ENCODE peak calls at places on chromosomes 5 and 9, in nine cellular contexts. Y is PC-9, A is body of pancreas, W is HCT116, N is fibroblast of lung, F is HepG2, X is IMR-90, U is upper lobe of right lung, H is uterus. C is an unnamed sample. For H3K4me1 and H3K9me3, the result is how much of the 10 kb centered on the place peaks cover.

GRCh38 chr9:76873056-76873792 is 32.7 kb downstream of the PRUNE2 start:
- DNase-seq in H (no peak), F (no peak), A (no peak), N (no peak), U (no peak), W (no peak), X (no peak), Y (no peak), C (no peak)

GRCh38 chr5:95858023-95858461 is 35.5 kb upstream of the GLRX start:
- DNase-seq in A (peak), H (peak), X (peak), Y (no peak), W (no peak), U (peak), N (peak), F (peak), C (no peak)

GRCh38 chr9:84317563-84317962 is 23.0 kb downstream of the SLC28A3 start:
- DNase-seq in U (no peak), X (no peak), Y (no peak), A (no peak), W (peak), F (no peak), N (no peak), H (no peak), C (no peak)

GRCh38 chr9:113593682-113594281 is 130.3 kb downstream of the RGS3 start:
- DNase-seq in A (peak), F (peak), Y (no peak), U (peak), N (peak), W (peak), X (peak), H (peak), C (no peak)

GRCh38 chr5:127673401-127673800 is 24.5 kb downstream of the CTXN3 start:
- DNase-seq in H (no peak), W (no peak), X (peak), U (no peak), A (no peak), N (no peak), F (no peak), Y (no peak), C (no peak)

GRCh38 chr9:116647515-116647809 is 39.6 kb upstream of the TRIM32 start:
- DNase-seq in N (no peak), H (no peak), A (peak), W (no peak), F (no peak), X (no peak), U (no peak), Y (no peak), C (no peak)

GRCh38 chr5:159567461-159567860 is 237.2 kb upstream of the IL12B start:
- DNase-seq in A (no peak), Y (no peak), F (no peak), N (no peak), X (no peak), H (no peak), U (no peak), W (no peak), C (no peak)

GRCh38 chr5:108278285-108279240 is 103.3 kb downstream of the FBXL17 start:
- DNase-seq in H (no peak), W (no peak), U (no peak), Y (no peak), A (no peak), N (no peak), F (no peak), X (no peak), C (no peak)

GRCh38 chr5:18653216-18653752 is 1019.0 kb downstream of the TAF11L14 start:
- DNase-seq in H (no peak), N (no peak), W (no peak), U (no peak), X (no peak), Y (no peak), A (no peak), F (no peak), C (no peak)

GRCh38 chr5:132425975-132426524 is 56.5 kb downstream of the SLC22A5 start:
- DNase-seq in F (no peak), U (no peak), X (no peak), W (no peak), A (no peak), H (no peak), N (no peak), Y (no peak), C (no peak)

GRCh38 chr5:174972291-174972690 is 247.9 kb downstream of the MSX2 start:
- DNase-seq in N (no peak), U (no peak), A (peak), Y (peak), W (no peak), F (no peak), H (no peak), X (no peak), C (peak)

GRCh38 chr9:115444941-115445340 is 327.0 kb upstream of the TNC start:
- DNase-seq in U (no peak), W (no peak), F (no peak), Y (no peak), H (no peak), N (peak), A (no peak), X (no peak), C (no peak)

GRCh38 chr5:40046792-40047191 is 622.0 kb upstream of the DAB2 start:
- DNase-seq in U (no peak), Y (no peak), X (peak), A (no peak), F (no peak), H (no peak), W (no peak), N (peak), C (no peak)

GRCh38 chr5:98775246-98775961 is 1.9 kb downstream of the RGMB start:
- DNase-seq in X (no peak), F (no peak), N (no peak), A (no peak), Y (no peak), H (no peak), W (no peak), U (no peak), C (peak)

GRCh38 chr9:5563417-5563815 is 53.1 kb downstream of the PDCD1LG2 start:
- DNase-seq in U (no peak), N (peak), A (no peak), F (no peak), Y (no peak), X (no peak), H (no peak), W (no peak), C (no peak)

GRCh38 chr9:5562806-5563416 is 52.6 kb downstream of the PDCD1LG2 start:
- DNase-seq in H (no peak), X (no peak), N (peak), U (no peak), A (no peak), F (no peak), Y (no peak), W (no peak), C (no peak)

GRCh38 chr9:5561828-5562488 is 51.6 kb downstream of the PDCD1LG2 start:
- DNase-seq in A (no peak), X (no peak), U (no peak), W (no peak), N (no peak), Y (no peak), H (no peak), F (no peak), C (no peak)

GRCh38 chr9:5566054-5566618 is 55.8 kb downstream of the PDCD1LG2 start:
- DNase-seq in N (no peak), X (no peak), H (no peak), Y (no peak), A (no peak), F (no peak), W (no peak), U (no peak), C (no peak)

GRCh38 chr9:5563886-5564285 is 53.6 kb downstream of the PDCD1LG2 start:
- DNase-seq in F (no peak), N (peak), H (no peak), U (no peak), Y (no peak), W (no peak), X (peak), A (no peak), C (no peak)
- H3K4me1 ChIP-seq in F (under half), N (under half), H (under half), U (under half), Y (under half), W (under half), X (under half), A (under half), C (under half)

DNA sequence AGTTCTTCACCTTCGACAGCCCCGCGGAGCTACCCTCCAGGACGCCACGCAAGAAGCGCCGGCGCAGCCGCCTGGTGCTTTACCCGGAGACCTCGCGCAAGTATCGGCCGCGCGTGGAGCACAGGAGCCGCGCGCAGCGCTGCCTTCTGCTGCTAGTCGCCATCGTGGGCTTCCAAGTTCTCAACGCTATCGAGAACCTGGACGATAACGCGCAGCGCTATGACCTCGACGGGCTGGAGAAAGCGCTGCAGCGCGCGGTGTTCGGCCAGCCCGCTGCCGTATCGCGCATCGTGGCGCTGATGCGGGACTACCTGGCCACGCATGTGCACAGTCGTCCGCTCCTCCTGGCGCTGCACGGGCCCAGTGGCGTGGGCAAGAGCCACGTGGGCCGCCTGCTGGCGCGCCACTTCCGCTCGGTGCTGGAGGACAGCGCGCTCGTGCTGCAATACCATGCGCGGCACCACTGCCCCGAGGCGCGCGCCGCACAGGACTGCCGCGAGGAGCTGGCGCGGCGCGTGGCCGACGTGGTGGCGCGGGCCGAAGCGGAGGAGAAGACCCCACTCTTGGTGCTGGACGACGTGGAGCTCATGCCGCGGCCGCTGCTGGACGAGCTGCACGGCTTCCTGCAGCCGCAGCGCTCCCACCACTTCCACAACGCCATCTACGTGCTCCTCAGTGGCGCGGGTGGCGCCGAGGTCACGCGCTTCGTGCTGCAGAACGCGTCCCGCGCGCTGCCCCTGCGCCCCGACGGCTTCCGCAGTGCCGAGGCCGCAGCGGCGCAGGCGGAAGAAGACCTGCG is 1.6 kb downstream of the TOR4A start:
- DNase-seq in H (no peak), Y (no peak), W (no peak), U (peak), A (no peak), N (no peak), F (no peak), X (no peak), C (no peak)
- H3K4me3 ChIP-seq in H (no peak), Y (peak), W (no peak), U (peak), A (no peak), N (peak), F (no peak), X (peak), C (peak)

DNA sequence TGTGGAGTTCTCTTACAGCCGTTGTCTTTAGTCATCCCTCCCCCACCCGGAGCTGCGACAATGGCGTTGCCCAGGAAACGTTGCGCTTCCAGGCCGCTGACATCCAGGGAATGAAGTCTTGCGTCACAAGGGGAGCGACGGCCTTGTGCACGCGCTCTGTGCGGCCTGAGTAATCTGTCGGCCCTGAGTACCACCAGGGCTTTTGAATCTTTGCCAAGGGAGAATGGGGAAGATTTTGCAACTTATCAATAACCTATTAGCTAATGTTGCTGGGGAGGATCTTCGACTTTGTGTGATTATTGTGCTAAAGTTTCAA is at the start of gene SOX30:
- DNase-seq in Y (no peak), H (no peak), X (no peak), F (peak), A (no peak), N (no peak), W (no peak), U (no peak), C (no peak)
- H3K9me3 ChIP-seq in Y (under half), H (under half), X (under half), F (under half), A (under half), N (under half), W (under half), U (under half), C (under half)

DNA sequence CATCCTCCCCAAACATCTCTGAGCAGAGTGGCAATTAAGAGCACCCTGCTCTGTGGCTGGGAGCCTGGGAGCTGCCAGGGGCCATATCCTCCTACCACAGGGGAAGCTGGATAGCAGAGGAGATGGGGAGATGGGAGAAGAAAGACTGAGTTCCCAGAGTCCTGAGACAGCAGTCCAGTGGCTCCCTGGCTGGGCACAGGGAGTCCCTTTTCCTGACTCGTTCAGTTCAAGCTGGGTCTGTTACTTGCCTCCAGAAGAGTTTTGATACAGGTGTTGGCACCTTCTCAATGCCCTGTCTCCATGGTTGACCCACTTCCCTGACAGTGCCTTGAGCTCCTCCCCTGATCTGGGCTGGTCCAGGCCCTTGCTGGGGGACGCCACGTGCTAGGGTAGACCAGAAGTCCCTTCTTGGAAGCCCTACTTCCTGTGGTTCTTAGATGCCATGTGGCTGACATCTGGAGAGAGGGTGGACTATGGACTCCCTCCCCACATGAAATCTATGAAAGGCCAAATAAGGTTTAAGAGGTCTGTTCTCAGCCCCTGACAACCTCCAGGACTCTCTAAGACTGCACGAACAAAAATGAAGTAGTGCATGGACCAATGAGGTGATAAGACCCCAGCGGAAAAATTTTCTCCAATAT is 166.2 kb downstream of the AUH start:
- DNase-seq in H (no peak), N (no peak), U (no peak), Y (no peak), F (peak), A (no peak), W (no peak), X (no peak), C (peak)
- H3K4me1 ChIP-seq in H (under half), N (under half), U (half or more), Y (half or more), F (half or more), A (half or more), W (half or more), X (under half), C (under half)

GRCh38 chr9:33448159-33448511 is 742 bp upstream of the AQP3 start:
- DNase-seq in H (no peak), Y (no peak), N (no peak), A (peak), X (no peak), U (no peak), W (no peak), F (no peak), C (no peak)
- H3K4me3 ChIP-seq in H (no peak), Y (no peak), N (no peak), A (no peak), X (no peak), U (peak), W (no peak), F (no peak), C (no peak)

GRCh38 chr9:94199776-94200175 is 59.3 kb upstream of the ZNF169 start:
- DNase-seq in A (no peak), W (no peak), N (peak), Y (no peak), X (no peak), U (no peak), F (no peak), H (no peak), C (no peak)
- H3K9me3 ChIP-seq in A (under half), W (under half), N (under half), Y (under half), X (under half), U (under half), F (under half), H (under half), C (under half)

DNA sequence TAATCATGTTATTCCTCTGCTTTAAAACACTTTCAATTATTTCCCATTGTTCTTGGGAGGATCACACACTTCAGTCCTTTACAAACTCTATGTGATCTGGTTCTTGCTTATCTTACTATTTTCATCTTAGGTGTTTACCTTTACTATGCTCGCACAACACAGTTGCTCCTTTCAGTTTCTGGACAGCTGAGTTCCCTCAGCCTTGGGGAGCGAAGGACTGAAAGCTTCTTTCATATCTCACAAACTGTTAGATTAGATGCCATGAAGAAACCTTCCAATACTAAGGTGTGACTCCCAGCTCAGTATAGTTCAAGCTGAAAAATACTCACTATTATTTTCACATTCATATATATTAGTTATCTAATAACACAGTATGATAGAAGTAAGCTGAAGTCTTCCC is 117.9 kb downstream of the CDC42SE2 start:
- DNase-seq in H (no peak), U (no peak), N (no peak), W (no peak), A (no peak), Y (no peak), F (no peak), X (no peak), C (no peak)
- H3K4me1 ChIP-seq in H (under half), U (under half), N (under half), W (under half), A (under half), Y (under half), F (half or more), X (under half), C (under half)

GRCh38 chr9:125674981-125675973 is 31.7 kb downstream of the MAPKAP1 start:
- DNase-seq in Y (peak), U (no peak), A (no peak), X (peak), F (peak), N (peak), H (no peak), W (peak), C (peak)
- H3K4me3 ChIP-seq in Y (no peak), U (no peak), A (no peak), X (no peak), F (no peak), N (no peak), H (no peak), W (no peak), C (no peak)

GRCh38 chr5:1044117-1044516 is 35.5 kb downstream of the NKD2 start:
- DNase-seq in U (no peak), W (no peak), H (no peak), A (no peak), Y (no peak), F (no peak), X (no peak), N (no peak), C (no peak)
- H3K9me3 ChIP-seq in U (under half), W (under half), H (under half), A (under half), Y (under half), F (under half), X (under half), N (under half), C (under half)

GRCh38 chr9:33161589-33162132 is 5.5 kb downstream of the B4GALT1 start:
- DNase-seq in F (no peak), X (no peak), N (no peak), W (peak), A (peak), Y (peak), H (no peak), U (no peak), C (peak)

GRCh38 chr9:33159058-33159759 is 7.9 kb downstream of the B4GALT1 start:
- DNase-seq in F (no peak), U (peak), H (peak), W (no peak), X (peak), A (peak), Y (peak), N (no peak), C (peak)

GRCh38 chr9:33159760-33160127 is 7.4 kb downstream of the B4GALT1 start:
- DNase-seq in F (no peak), X (peak), A (no peak), W (no peak), U (peak), H (no peak), N (peak), Y (peak), C (peak)

GRCh38 chr9:33162721-33163311 is 4.3 kb downstream of the B4GALT1 start:
- DNase-seq in F (peak), U (no peak), N (peak), H (peak), X (peak), A (peak), Y (peak), W (no peak), C (peak)

GRCh38 chr9:33161011-33161588 is 6.0 kb downstream of the B4GALT1 start:
- DNase-seq in F (no peak), W (peak), N (peak), H (peak), Y (peak), X (peak), A (peak), U (peak), C (peak)
- H3K4me1 ChIP-seq in F (half or more), W (half or more), N (half or more), H (under half), Y (half or more), X (half or more), A (half or more), U (half or more), C (under half)